ENCODE peak calls at places on chromosomes 12 and 14, in seven cellular contexts. C is activated gamma-delta T cell; T is activated T-cell treated with anti-CD3 and anti-CD28 coated beads, Interleukin-2, amount 50 U/mL, for 48 hours; D is mucosa of descending colon; V is IMR-90; W is endothelial cell; Y is stimulated activated CD4-positive, alpha-beta T cell treated with anti-CD3 and anti-CD28 coated beads, Interleukin-1b, Interleukin-23, amount 100 ng/mL, for 24 hours. B is an unnamed sample.

GRCh38 chr12:66235626-66236281 is 46.7 kb downstream of the IRAK3 start:
- DNase-seq in T (no peak), C (no peak), D (no peak), W (no peak), Y (no peak), V (peak), B (no peak)

GRCh38 chr14:100203962-100204834 is 34.7 kb upstream of the YY1 start:
- DNase-seq in T (no peak), D (no peak), W (no peak), Y (no peak), C (no peak), V (peak), B (no peak)

GRCh38 chr12:23561536-23561935 is 387.9 kb downstream of the SOX5 start:
- DNase-seq in Y (no peak), T (no peak), D (no peak), C (no peak), W (no peak), V (peak), B (no peak)

GRCh38 chr14:30710870-30711269 is 88.8 kb downstream of the SCFD1 start:
- DNase-seq in D (no peak), W (no peak), Y (no peak), V (peak), C (no peak), T (no peak), B (no peak)

GRCh38 chr14:26282578-26282977 is 315.3 kb downstream of the NOVA1 start:
- DNase-seq in D (no peak), T (no peak), V (no peak), W (no peak), C (no peak), Y (no peak), B (no peak)

GRCh38 chr12:111687255-111687654 is 1.4 kb downstream of the ACAD10 start:
- DNase-seq in T (no peak), V (no peak), D (no peak), C (no peak), W (no peak), Y (no peak), B (no peak)

GRCh38 chr12:61808856-61809255 is 451.3 kb upstream of the USP15 start:
- DNase-seq in Y (no peak), W (no peak), T (no peak), V (no peak), D (no peak), C (no peak), B (no peak)

GRCh38 chr12:17652436-17652835 is 437.6 kb downstream of the RERGL start:
- DNase-seq in T (no peak), C (no peak), W (no peak), D (no peak), V (no peak), Y (no peak), B (no peak)

GRCh38 chr12:113086249-113087164 is 30.0 kb downstream of the DTX1 start:
- DNase-seq in Y (no peak), T (peak), C (no peak), W (no peak), V (no peak), D (peak), B (no peak)

GRCh38 chr14:100065942-100066574 is 836 bp downstream of the EVL start:
- DNase-seq in C (no peak), W (no peak), D (peak), V (no peak), Y (no peak), T (peak), B (no peak)

GRCh38 chr14:22474730-22475351 is 114.2 kb downstream of the DAD1 start:
- DNase-seq in D (no peak), T (no peak), W (no peak), V (peak), C (no peak), Y (no peak), B (no peak)

GRCh38 chr12:92108651-92109050 is 37.0 kb downstream of the BTG1 start:
- DNase-seq in W (no peak), C (no peak), Y (no peak), D (no peak), T (no peak), V (peak), B (peak)

GRCh38 chr12:109258607-109259544 is 50.2 kb downstream of the FOXN4 start:
- DNase-seq in Y (no peak), T (no peak), W (no peak), V (no peak), C (no peak), D (no peak), B (no peak)

GRCh38 chr12:47270782-47271664 is 191.3 kb upstream of the AMIGO2 start:
- DNase-seq in W (no peak), D (no peak), T (no peak), Y (no peak), V (peak), C (no peak), B (no peak)

GRCh38 chr14:53609009-53609408 is 347.6 kb downstream of the BMP4 start:
- DNase-seq in V (no peak), W (no peak), Y (no peak), D (no peak), T (no peak), C (no peak), B (no peak)

GRCh38 chr14:105377555-105378182 is 20.7 kb upstream of the TEX22 start:
- DNase-seq in C (no peak), V (no peak), W (no peak), Y (no peak), T (no peak), D (no peak), B (no peak)

GRCh38 chr14:93306844-93307243 is 26.0 kb downstream of the BTBD7 start:
- DNase-seq in C (no peak), D (no peak), W (no peak), Y (no peak), T (no peak), V (no peak), B (no peak)

GRCh38 chr14:75578786-75579781 is 664 bp downstream of the FLVCR2 start:
- DNase-seq in W (no peak), V (peak), D (peak), C (no peak), Y (no peak), T (no peak), B (no peak)

GRCh38 chr14:103224996-103225874 is 102.0 kb downstream of the TNFAIP2 start:
- DNase-seq in W (no peak), D (no peak), T (no peak), Y (no peak), V (peak), C (no peak), B (no peak)

GRCh38 chr12:112121780-112122565 is 3.4 kb upstream of the TRAFD1 start:
- DNase-seq in C (no peak), V (peak), Y (no peak), D (peak), T (no peak), W (no peak), B (no peak)

GRCh38 chr14:99511421-99512109 is 30.4 kb downstream of the CCNK start:
- DNase-seq in Y (no peak), V (peak), C (no peak), W (no peak), T (peak), D (no peak), B (peak)

GRCh38 chr12:3747543-3747942 is 5.4 kb downstream of the CRACR2A start:
- DNase-seq in T (no peak), D (peak), C (no peak), Y (no peak), W (no peak), V (no peak), B (no peak)

GRCh38 chr12:127262658-127263057 is 1004.3 kb upstream of the TMEM132C start:
- DNase-seq in Y (no peak), V (no peak), D (no peak), W (no peak), T (no peak), C (no peak), B (no peak)

GRCh38 chr12:76307083-76307482 is 41.1 kb downstream of the BBS10 start:
- DNase-seq in W (no peak), V (no peak), D (no peak), T (no peak), C (no peak), Y (no peak), B (no peak)

GRCh38 chr14:54782803-54783659 is 119.6 kb downstream of the GCH1 start:
- DNase-seq in V (no peak), W (peak), Y (no peak), C (no peak), D (no peak), T (no peak), B (no peak)

B was measured in HAP-1.